ENCODE peak calls at places on chromosomes 4 and X, in five cellular contexts. B, V, U, N and H are unnamed samples.

GRCh38 chr4:152729466-152729865 is 49.7 kb upstream of the TMEM154 start:
- DNase-seq in N (peak), U (no peak), V (no peak), B (no peak), H (no peak)

GRCh38 chr4:988726-989721 is 2.2 kb downstream of the IDUA start:
- DNase-seq in N (no peak), V (no peak), U (no peak), B (no peak), H (no peak)

GRCh38 chr4:141132689-141133145 is 552 bp downstream of the RNF150 start:
- DNase-seq in U (no peak), B (peak), V (peak), N (no peak), H (no peak)

GRCh38 chrX:46573896-46574336 is 351 bp downstream of the CHST7 start:
- DNase-seq in V (peak), N (peak), B (peak), U (peak), H (peak)

GRCh38 chrX:144494069-144494468 is 610.2 kb downstream of the UBE2NL start:
- DNase-seq in B (no peak), N (no peak), U (no peak), V (no peak), H (no peak)

GRCh38 chrX:72005046-72005445 is 94.4 kb downstream of the NHSL2 start:
- DNase-seq in V (no peak), N (no peak), U (no peak), B (no peak), H (no peak)

GRCh38 chr4:28014469-28014868 is 1153.8 kb downstream of the STIM2 start:
- DNase-seq in N (no peak), U (no peak), V (no peak), B (no peak), H (no peak)

GRCh38 chr4:77268108-77268507 is 111.1 kb downstream of the CCNG2 start:
- DNase-seq in V (no peak), U (no peak), N (no peak), B (no peak), H (no peak)

GRCh38 chr4:20639346-20639745 is 60.9 kb upstream of the PACRGL start:
- DNase-seq in V (no peak), N (no peak), U (no peak), B (no peak), H (peak)

GRCh38 chrX:9278475-9279270 is 186.2 kb upstream of the TBL1X start:
- DNase-seq in B (no peak), N (peak), V (no peak), U (no peak), H (no peak)

GRCh38 chr4:75714681-75715080 is 9.7 kb upstream of the USO1 start:
- DNase-seq in V (no peak), B (no peak), U (no peak), N (no peak), H (no peak)

GRCh38 chrX:23364416-23364815 is 29.8 kb downstream of the PTCHD1 start:
- DNase-seq in U (no peak), B (no peak), V (no peak), N (no peak), H (no peak)

GRCh38 chr4:113483131-113483530 is 278.4 kb downstream of the CAMK2D start:
- DNase-seq in N (no peak), U (no peak), V (no peak), B (no peak), H (no peak)

GRCh38 chrX:124194209-124194608 is 138.3 kb upstream of the TEX13D start:
- DNase-seq in V (no peak), N (no peak), U (no peak), B (no peak), H (no peak)

GRCh38 chr4:14916554-14917304 is 85.6 kb upstream of the CPEB2 start:
- DNase-seq in V (no peak), N (peak), B (no peak), U (no peak), H (peak)

GRCh38 chr4:155722816-155723499 is 35.9 kb upstream of the GUCY1B1 start:
- DNase-seq in U (no peak), V (no peak), N (no peak), B (no peak), H (no peak)

GRCh38 chr4:140052050-140052449 is 101.9 kb downstream of the MAML3 start:
- DNase-seq in V (peak), U (no peak), B (peak), N (peak), H (peak)

GRCh38 chrX:155334486-155335316 is at the start of gene CLIC2:
- DNase-seq in B (no peak), U (no peak), V (no peak), N (peak), H (no peak)

GRCh38 chr4:2800691-2801596 is 8.1 kb downstream of the SH3BP2 start:
- DNase-seq in B (no peak), U (no peak), V (peak), N (peak), H (no peak)

GRCh38 chrX:8034058-8034457 is 106.8 kb upstream of the PNPLA4 start:
- DNase-seq in U (no peak), V (no peak), N (no peak), B (no peak), H (no peak)